ENCODE peak calls at places on chromosomes 6 and 20, in seven cellular contexts. B is cardiac fibroblast, R is A549, J is GM06990, D is HL-60, Z is foreskin fibroblast, N is lower lobe of right lung. P is an unnamed sample.

GRCh38 chr6:121055572-121056163 is 278.6 kb downstream of the TBC1D32 start:
- DNase-seq in B (peak; percentile 70), R (peak; percentile 42), J (peak; percentile 1), D (peak; percentile 10), Z (peak; percentile 23), N (no peak), P (no peak)

GRCh38 chr6:133802861-133803260 is 86.1 kb upstream of the TCF21 start:
- DNase-seq in B (no peak), R (no peak), J (no peak), D (no peak), Z (no peak), N (no peak), P (no peak)

GRCh38 chr6:122789862-122790739 is 1.0 kb downstream of the SMPDL3A start:
- DNase-seq in B (no peak), R (no peak), J (no peak), D (peak; percentile 10), Z (no peak), N (no peak), P (peak; percentile 74)

GRCh38 chr6:34664270-34664971 is 32.1 kb downstream of the ILRUN start:
- DNase-seq in B (peak; percentile 76), R (peak; percentile 38), J (no peak), D (no peak), Z (no peak), N (no peak), P (no peak)

GRCh38 chr6:106056738-106057390 is 29.3 kb upstream of the PRDM1 start:
- DNase-seq in B (no peak), R (no peak), J (no peak), D (no peak), Z (no peak), N (no peak), P (no peak)

GRCh38 chr20:57921701-57922482 is 212.1 kb upstream of the PMEPA1 start:
- DNase-seq in B (no peak), R (no peak), J (no peak), D (peak; percentile 26), Z (no peak), N (no peak), P (no peak)

GRCh38 chr6:163761491-163761890 is 347.0 kb downstream of the QKI start:
- DNase-seq in B (no peak), R (no peak), J (no peak), D (no peak), Z (no peak), N (no peak), P (no peak)

GRCh38 chr6:34986845-34987246 is 97.8 kb downstream of the ANKS1A start:
- DNase-seq in B (peak; percentile 89), R (peak; percentile 63), J (no peak), D (peak; percentile 68), Z (peak; percentile 69), N (peak; percentile 57), P (peak; percentile 77)

GRCh38 chr6:72420409-72420808 is 201.5 kb upstream of the KCNQ5 start:
- DNase-seq in B (peak; percentile 39), R (no peak), J (no peak), D (no peak), Z (no peak), N (no peak), P (no peak)

GRCh38 chr6:42629845-42630244 is 66.0 kb downstream of the UBR2 start:
- DNase-seq in B (no peak), R (no peak), J (no peak), D (peak; percentile 31), Z (no peak), N (no peak), P (no peak)

GRCh38 chr20:37538003-37538402 is 10.3 kb upstream of the BLCAP start:
- DNase-seq in B (peak; percentile 65), R (peak; percentile 56), J (no peak), D (peak; percentile 47), Z (peak; percentile 76), N (no peak), P (no peak)

GRCh38 chr20:16518068-16518783 is 55.0 kb downstream of the KIF16B start:
- DNase-seq in B (peak; percentile 62), R (peak; percentile 69), J (no peak), D (peak; percentile 15), Z (peak; percentile 14), N (no peak), P (peak; percentile 55)

GRCh38 chr6:53956068-53956711 is 155.1 kb upstream of the MLIP start:
- DNase-seq in B (peak; percentile 57), R (peak; percentile 74), J (no peak), D (peak; percentile 39), Z (peak; percentile 17), N (peak; percentile 67), P (peak; percentile 78)

GRCh38 chr6:156839591-156840001 is 62.4 kb downstream of the ARID1B start:
- DNase-seq in B (peak; percentile 75), R (no peak), J (no peak), D (no peak), Z (no peak), N (no peak), P (no peak)

GRCh38 chr20:58577871-58578615 is 62.8 kb upstream of the APCDD1L start:
- DNase-seq in B (peak; percentile 50), R (no peak), J (no peak), D (no peak), Z (no peak), N (no peak), P (no peak)

GRCh38 chr20:61853073-61854005 is 212.3 kb downstream of the TAF4 start:
- DNase-seq in B (no peak), R (no peak), J (no peak), D (no peak), Z (no peak), N (no peak), P (no peak)

GRCh38 chr6:56954389-56955170 is at the start of gene BEND6:
- DNase-seq in B (peak; percentile 78), R (peak; percentile 72), J (peak; percentile 79), D (peak; percentile 59), Z (peak; percentile 86), N (peak; percentile 49), P (peak; percentile 29)

DNA sequence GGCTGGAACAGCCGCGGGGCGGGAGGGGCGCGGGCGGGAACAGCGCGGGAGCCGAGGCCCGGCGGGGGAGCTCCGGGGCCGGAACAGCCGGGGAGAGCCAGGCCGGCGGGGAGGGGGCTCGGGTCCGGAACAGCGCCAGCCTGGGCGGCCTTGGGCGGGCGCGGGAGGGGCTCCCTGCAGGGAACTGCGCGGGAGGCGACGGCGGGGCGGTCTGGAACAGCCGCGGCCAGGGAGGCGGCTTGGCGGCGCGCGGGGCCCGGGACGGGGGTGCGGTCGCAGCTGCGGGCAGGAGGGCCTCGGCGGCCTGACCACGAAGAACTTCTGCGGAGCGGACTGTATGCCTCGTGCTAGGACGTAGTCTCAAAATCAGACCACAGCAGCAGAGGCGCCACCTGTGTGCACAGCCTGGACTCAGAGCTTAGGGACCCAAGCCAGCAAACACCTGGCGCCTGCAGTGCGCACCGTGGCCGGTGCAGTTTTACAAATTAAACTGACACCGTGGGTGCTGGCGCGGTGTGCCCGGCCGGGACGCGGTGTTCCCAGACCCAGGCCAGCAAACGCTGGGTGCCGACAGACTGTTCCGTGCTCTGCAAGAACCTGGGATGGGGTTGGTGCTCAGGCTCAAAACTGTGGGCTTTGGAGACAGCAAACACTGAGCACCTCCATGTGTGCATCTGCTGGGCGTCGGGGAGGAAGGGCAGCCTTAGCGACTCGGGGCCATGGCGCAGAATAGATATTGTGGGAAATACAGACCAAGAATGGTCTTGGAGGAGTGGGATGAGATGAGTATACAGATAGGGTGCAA is 572 bp downstream of the ZNF341 start:
- DNase-seq in B (no peak), R (peak; percentile 89), J (no peak), D (peak; percentile 91), Z (no peak), N (peak; percentile 93), P (peak; percentile 90)
- TF ChIP-seq CTCF in B (no peak), R (no peak), J (peak; percentile 22), D (no peak), Z (no peak), N (peak; percentile 14), P (no peak)

GRCh38 chr20:44776977-44777376 is 31.3 kb downstream of the KCNK15 start:
- DNase-seq in B (peak; percentile 37), R (peak; percentile 18), J (no peak), D (no peak), Z (no peak), N (no peak), P (no peak)

GRCh38 chr20:44784688-44785087 is 25.7 kb downstream of the RIMS4 start:
- DNase-seq in B (no peak), R (no peak), J (no peak), D (no peak), Z (no peak), N (no peak), P (no peak)

GRCh38 chr20:44785768-44786167 is 24.6 kb downstream of the RIMS4 start:
- DNase-seq in B (peak; percentile 2), R (peak; percentile 39), J (no peak), D (no peak), Z (no peak), N (no peak), P (peak; percentile 72)

GRCh38 chr20:44780226-44780625 is 30.1 kb downstream of the RIMS4 start:
- DNase-seq in B (peak; percentile 65), R (peak; percentile 44), J (no peak), D (no peak), Z (peak; percentile 32), N (no peak), P (peak; percentile 11)

DNA sequence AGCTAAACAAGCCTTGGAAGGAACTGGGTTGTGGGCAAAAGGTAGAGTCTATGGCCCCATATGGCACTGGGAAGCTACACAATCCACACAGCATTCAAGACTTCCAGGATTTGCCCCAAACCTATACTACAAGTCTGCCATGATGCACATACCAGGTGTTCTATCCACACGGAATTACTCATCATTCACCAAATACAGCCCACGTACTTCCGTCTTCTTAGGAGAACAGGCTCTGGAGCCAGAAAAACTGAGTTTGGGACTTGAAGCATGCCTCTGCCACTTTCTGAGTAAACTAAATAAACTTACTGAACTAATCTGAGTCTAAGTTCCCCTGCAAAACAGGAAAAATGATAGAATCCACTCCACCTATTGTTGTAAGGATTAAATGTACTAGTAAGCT is 28.6 kb downstream of the RIMS4 start:
- DNase-seq in B (no peak), R (no peak), J (no peak), D (no peak), Z (no peak), N (no peak), P (no peak)
- H3K4me3 ChIP-seq in B (no peak overlapping the region), R (no peak overlapping the region), J (no peak overlapping the region), D (no peak overlapping the region), Z (no peak overlapping the region), N (no peak overlapping the region), P (no peak overlapping the region)

GRCh38 chr20:13286052-13286451 is 65.0 kb downstream of the ISM1 start:
- DNase-seq in B (no peak), R (no peak), J (no peak), D (no peak), Z (no peak), N (no peak), P (peak; percentile 45)

GRCh38 chr20:13288357-13288756 is 67.3 kb downstream of the ISM1 start:
- DNase-seq in B (no peak), R (no peak), J (no peak), D (no peak), Z (no peak), N (no peak), P (no peak)

GRCh38 chr20:13285408-13285807 is 64.3 kb downstream of the ISM1 start:
- DNase-seq in B (no peak), R (no peak), J (no peak), D (no peak), Z (no peak), N (no peak), P (no peak)

GRCh38 chr20:13284830-13285229 is 63.8 kb downstream of the ISM1 start:
- DNase-seq in B (no peak), R (no peak), J (no peak), D (no peak), Z (no peak), N (no peak), P (no peak)

GRCh38 chr20:13286600-13286999 is 65.5 kb downstream of the ISM1 start:
- DNase-seq in B (no peak), R (no peak), J (no peak), D (no peak), Z (no peak), N (peak; percentile 74), P (peak; percentile 93)
- TF ChIP-seq CTCF in B (no peak), R (no peak), J (no peak), D (no peak), Z (no peak), N (no peak), P (no peak)

GRCh38 chr6:166579234-166579575 is 7.3 kb downstream of the RAMACL start:
- DNase-seq in B (no peak), R (no peak), J (no peak), D (no peak), Z (no peak), N (no peak), P (no peak)
- H3K4me3 ChIP-seq in B (no peak overlapping the region), R (no peak overlapping the region), J (no peak overlapping the region), D (no peak overlapping the region), Z (no peak overlapping the region), N (no peak overlapping the region), P (no peak overlapping the region)

P was measured in thyroid gland.